ENCODE peak calls at places on chromosomes 5 and 9, in six cellular contexts. One of them, this sample, is unnamed.

GRCh38 chr5:154138701-154139100 is 51.8 kb upstream of the GALNT10 start:
- DNase-seq in NCI-H2171 treated with DMSO at 0.1 percent for 48 hours: no peak
- DNase-seq in stimulated activated CD8-positive, alpha-beta memory T cell treated with anti-CD3 and anti-CD28 coated beads, Interleukin-15, amount 100 ng/mL, for 48 hours: no peak
- DNase-seq in sigmoid colon: peak; percentile 71
- DNase-seq in RPMI7951: no peak
- DNase-seq in HS-5: no peak
- DNase-seq in this sample: no peak

GRCh38 chr5:140481758-140482157 is 65.7 kb upstream of the EIF4EBP3 start:
- DNase-seq in NCI-H2171 treated with DMSO at 0.1 percent for 48 hours: no peak
- DNase-seq in stimulated activated CD8-positive, alpha-beta memory T cell treated with anti-CD3 and anti-CD28 coated beads, Interleukin-15, amount 100 ng/mL, for 48 hours: no peak
- DNase-seq in sigmoid colon: no peak
- DNase-seq in RPMI7951: peak; percentile 2
- DNase-seq in HS-5: no peak
- DNase-seq in this sample: no peak

GRCh38 chr9:28779240-28779639 is 1206.0 kb upstream of the C9orf72 start:
- DNase-seq in NCI-H2171 treated with DMSO at 0.1 percent for 48 hours: peak; percentile 78
- DNase-seq in stimulated activated CD8-positive, alpha-beta memory T cell treated with anti-CD3 and anti-CD28 coated beads, Interleukin-15, amount 100 ng/mL, for 48 hours: no peak
- DNase-seq in sigmoid colon: no peak
- DNase-seq in RPMI7951: no peak
- DNase-seq in HS-5: peak; percentile 75
- DNase-seq in this sample: no peak

GRCh38 chr5:673140-673836 is 19.9 kb downstream of the TPPP start:
- DNase-seq in NCI-H2171 treated with DMSO at 0.1 percent for 48 hours: no peak
- DNase-seq in stimulated activated CD8-positive, alpha-beta memory T cell treated with anti-CD3 and anti-CD28 coated beads, Interleukin-15, amount 100 ng/mL, for 48 hours: no peak
- DNase-seq in sigmoid colon: peak; percentile 63
- DNase-seq in RPMI7951: no peak
- DNase-seq in HS-5: no peak
- DNase-seq in this sample: no peak

GRCh38 chr9:77805810-77806209 is 157.7 kb upstream of the GNA14 start:
- DNase-seq in NCI-H2171 treated with DMSO at 0.1 percent for 48 hours: no peak
- DNase-seq in stimulated activated CD8-positive, alpha-beta memory T cell treated with anti-CD3 and anti-CD28 coated beads, Interleukin-15, amount 100 ng/mL, for 48 hours: no peak
- DNase-seq in sigmoid colon: no peak
- DNase-seq in RPMI7951: no peak
- DNase-seq in HS-5: no peak
- DNase-seq in this sample: no peak

GRCh38 chr9:21994526-21994995 is at the start of gene CDKN2B-AS1:
- DNase-seq in NCI-H2171 treated with DMSO at 0.1 percent for 48 hours: peak; percentile 89
- DNase-seq in stimulated activated CD8-positive, alpha-beta memory T cell treated with anti-CD3 and anti-CD28 coated beads, Interleukin-15, amount 100 ng/mL, for 48 hours: no peak
- DNase-seq in sigmoid colon: no peak
- DNase-seq in RPMI7951: peak; percentile 86
- DNase-seq in HS-5: peak; percentile 56
- DNase-seq in this sample: no peak

GRCh38 chr5:110288766-110289165 is 437.7 kb downstream of the TMEM232 start:
- DNase-seq in NCI-H2171 treated with DMSO at 0.1 percent for 48 hours: peak; percentile 37
- DNase-seq in stimulated activated CD8-positive, alpha-beta memory T cell treated with anti-CD3 and anti-CD28 coated beads, Interleukin-15, amount 100 ng/mL, for 48 hours: no peak
- DNase-seq in sigmoid colon: no peak
- DNase-seq in RPMI7951: peak; percentile 28
- DNase-seq in HS-5: peak; percentile 90
- DNase-seq in this sample: peak; percentile 95

GRCh38 chr9:130927338-130927737 is 11.7 kb downstream of the FIBCD1 start:
- DNase-seq in NCI-H2171 treated with DMSO at 0.1 percent for 48 hours: no peak
- DNase-seq in stimulated activated CD8-positive, alpha-beta memory T cell treated with anti-CD3 and anti-CD28 coated beads, Interleukin-15, amount 100 ng/mL, for 48 hours: no peak
- DNase-seq in sigmoid colon: no peak
- DNase-seq in RPMI7951: peak; percentile 67
- DNase-seq in HS-5: no peak
- DNase-seq in this sample: no peak

GRCh38 chr5:7947301-7947700 is 78.4 kb downstream of the MTRR start:
- DNase-seq in NCI-H2171 treated with DMSO at 0.1 percent for 48 hours: no peak
- DNase-seq in stimulated activated CD8-positive, alpha-beta memory T cell treated with anti-CD3 and anti-CD28 coated beads, Interleukin-15, amount 100 ng/mL, for 48 hours: no peak
- DNase-seq in sigmoid colon: no peak
- DNase-seq in RPMI7951: no peak
- DNase-seq in HS-5: no peak
- DNase-seq in this sample: no peak

GRCh38 chr9:20551236-20551635 is 71.1 kb downstream of the MLLT3 start:
- DNase-seq in NCI-H2171 treated with DMSO at 0.1 percent for 48 hours: no peak
- DNase-seq in stimulated activated CD8-positive, alpha-beta memory T cell treated with anti-CD3 and anti-CD28 coated beads, Interleukin-15, amount 100 ng/mL, for 48 hours: no peak
- DNase-seq in sigmoid colon: no peak
- DNase-seq in RPMI7951: no peak
- DNase-seq in HS-5: no peak
- DNase-seq in this sample: no peak

GRCh38 chr9:125255781-125256391 is 5.7 kb upstream of the GAPVD1 start:
- DNase-seq in NCI-H2171 treated with DMSO at 0.1 percent for 48 hours: peak; percentile 47
- DNase-seq in stimulated activated CD8-positive, alpha-beta memory T cell treated with anti-CD3 and anti-CD28 coated beads, Interleukin-15, amount 100 ng/mL, for 48 hours: no peak
- DNase-seq in sigmoid colon: no peak
- DNase-seq in RPMI7951: no peak
- DNase-seq in HS-5: no peak
- DNase-seq in this sample: no peak

GRCh38 chr9:107751522-107752235 is 262.1 kb upstream of the KLF4 start:
- DNase-seq in NCI-H2171 treated with DMSO at 0.1 percent for 48 hours: no peak
- DNase-seq in stimulated activated CD8-positive, alpha-beta memory T cell treated with anti-CD3 and anti-CD28 coated beads, Interleukin-15, amount 100 ng/mL, for 48 hours: no peak
- DNase-seq in sigmoid colon: no peak
- DNase-seq in RPMI7951: peak; percentile 89
- DNase-seq in HS-5: no peak
- DNase-seq in this sample: peak; percentile 66

GRCh38 chr9:119333507-119334229 is 35.6 kb downstream of the BRINP1 start:
- DNase-seq in NCI-H2171 treated with DMSO at 0.1 percent for 48 hours: no peak
- DNase-seq in stimulated activated CD8-positive, alpha-beta memory T cell treated with anti-CD3 and anti-CD28 coated beads, Interleukin-15, amount 100 ng/mL, for 48 hours: no peak
- DNase-seq in sigmoid colon: no peak
- DNase-seq in RPMI7951: no peak
- DNase-seq in HS-5: no peak
- DNase-seq in this sample: no peak

GRCh38 chr5:52725065-52725746 is 62.5 kb upstream of the ITGA1 start:
- DNase-seq in NCI-H2171 treated with DMSO at 0.1 percent for 48 hours: no peak
- DNase-seq in stimulated activated CD8-positive, alpha-beta memory T cell treated with anti-CD3 and anti-CD28 coated beads, Interleukin-15, amount 100 ng/mL, for 48 hours: peak; percentile 15
- DNase-seq in sigmoid colon: no peak
- DNase-seq in RPMI7951: peak; percentile 70
- DNase-seq in HS-5: no peak
- DNase-seq in this sample: no peak

GRCh38 chr9:87497080-87497603 is 525 bp upstream of the DAPK1 start:
- DNase-seq in NCI-H2171 treated with DMSO at 0.1 percent for 48 hours: peak; percentile 40
- DNase-seq in stimulated activated CD8-positive, alpha-beta memory T cell treated with anti-CD3 and anti-CD28 coated beads, Interleukin-15, amount 100 ng/mL, for 48 hours: no peak
- DNase-seq in sigmoid colon: no peak
- DNase-seq in RPMI7951: no peak
- DNase-seq in HS-5: no peak
- DNase-seq in this sample: no peak

GRCh38 chr9:93532121-93532520 is 44.3 kb upstream of the PHF2 start:
- DNase-seq in NCI-H2171 treated with DMSO at 0.1 percent for 48 hours: no peak
- DNase-seq in stimulated activated CD8-positive, alpha-beta memory T cell treated with anti-CD3 and anti-CD28 coated beads, Interleukin-15, amount 100 ng/mL, for 48 hours: no peak
- DNase-seq in sigmoid colon: no peak
- DNase-seq in RPMI7951: no peak
- DNase-seq in HS-5: no peak
- DNase-seq in this sample: no peak

GRCh38 chr5:6572086-6572824 is 60.6 kb downstream of the NSUN2 start:
- DNase-seq in NCI-H2171 treated with DMSO at 0.1 percent for 48 hours: no peak
- DNase-seq in stimulated activated CD8-positive, alpha-beta memory T cell treated with anti-CD3 and anti-CD28 coated beads, Interleukin-15, amount 100 ng/mL, for 48 hours: no peak
- DNase-seq in sigmoid colon: peak; percentile 36
- DNase-seq in RPMI7951: no peak
- DNase-seq in HS-5: no peak
- DNase-seq in this sample: no peak

GRCh38 chr9:130245474-130245873 is 20.1 kb upstream of the HMCN2 start:
- DNase-seq in NCI-H2171 treated with DMSO at 0.1 percent for 48 hours: no peak
- DNase-seq in stimulated activated CD8-positive, alpha-beta memory T cell treated with anti-CD3 and anti-CD28 coated beads, Interleukin-15, amount 100 ng/mL, for 48 hours: no peak
- DNase-seq in sigmoid colon: peak; percentile 51
- DNase-seq in RPMI7951: no peak
- DNase-seq in HS-5: no peak
- DNase-seq in this sample: no peak

GRCh38 chr9:96574455-96574854 is 45.2 kb downstream of the CDC14B start:
- DNase-seq in NCI-H2171 treated with DMSO at 0.1 percent for 48 hours: no peak
- DNase-seq in stimulated activated CD8-positive, alpha-beta memory T cell treated with anti-CD3 and anti-CD28 coated beads, Interleukin-15, amount 100 ng/mL, for 48 hours: no peak
- DNase-seq in sigmoid colon: no peak
- DNase-seq in RPMI7951: no peak
- DNase-seq in HS-5: no peak
- DNase-seq in this sample: no peak

GRCh38 chr5:368162-369084 is 46.9 kb downstream of the AHRR start:
- DNase-seq in NCI-H2171 treated with DMSO at 0.1 percent for 48 hours: no peak
- DNase-seq in stimulated activated CD8-positive, alpha-beta memory T cell treated with anti-CD3 and anti-CD28 coated beads, Interleukin-15, amount 100 ng/mL, for 48 hours: no peak
- DNase-seq in sigmoid colon: no peak
- DNase-seq in RPMI7951: peak; percentile 99
- DNase-seq in HS-5: peak; percentile 36
- DNase-seq in this sample: peak; percentile 92

GRCh38 chr5:8341416-8341815 is 472.5 kb downstream of the MTRR start:
- DNase-seq in NCI-H2171 treated with DMSO at 0.1 percent for 48 hours: no peak
- DNase-seq in stimulated activated CD8-positive, alpha-beta memory T cell treated with anti-CD3 and anti-CD28 coated beads, Interleukin-15, amount 100 ng/mL, for 48 hours: no peak
- DNase-seq in sigmoid colon: no peak
- DNase-seq in RPMI7951: no peak
- DNase-seq in HS-5: no peak
- DNase-seq in this sample: no peak

GRCh38 chr5:142740474-142740873 is 29.7 kb upstream of the ARHGAP26 start:
- DNase-seq in NCI-H2171 treated with DMSO at 0.1 percent for 48 hours: no peak
- DNase-seq in stimulated activated CD8-positive, alpha-beta memory T cell treated with anti-CD3 and anti-CD28 coated beads, Interleukin-15, amount 100 ng/mL, for 48 hours: no peak
- DNase-seq in sigmoid colon: no peak
- DNase-seq in RPMI7951: no peak
- DNase-seq in HS-5: no peak
- DNase-seq in this sample: no peak

GRCh38 chr9:126707083-126707482 is 93.4 kb downstream of the LMX1B start:
- DNase-seq in NCI-H2171 treated with DMSO at 0.1 percent for 48 hours: no peak
- DNase-seq in stimulated activated CD8-positive, alpha-beta memory T cell treated with anti-CD3 and anti-CD28 coated beads, Interleukin-15, amount 100 ng/mL, for 48 hours: no peak
- DNase-seq in sigmoid colon: no peak
- DNase-seq in RPMI7951: no peak
- DNase-seq in HS-5: no peak
- DNase-seq in this sample: no peak

GRCh38 chr9:121445986-121446385 is 53.7 kb downstream of the GGTA1 start:
- DNase-seq in NCI-H2171 treated with DMSO at 0.1 percent for 48 hours: no peak
- DNase-seq in stimulated activated CD8-positive, alpha-beta memory T cell treated with anti-CD3 and anti-CD28 coated beads, Interleukin-15, amount 100 ng/mL, for 48 hours: no peak
- DNase-seq in sigmoid colon: no peak
- DNase-seq in RPMI7951: no peak
- DNase-seq in HS-5: no peak
- DNase-seq in this sample: no peak

GRCh38 chr9:106075991-106076390 is 381.6 kb downstream of the TMEM38B start:
- DNase-seq in NCI-H2171 treated with DMSO at 0.1 percent for 48 hours: no peak
- DNase-seq in stimulated activated CD8-positive, alpha-beta memory T cell treated with anti-CD3 and anti-CD28 coated beads, Interleukin-15, amount 100 ng/mL, for 48 hours: no peak
- DNase-seq in sigmoid colon: no peak
- DNase-seq in RPMI7951: peak; percentile 96
- DNase-seq in HS-5: peak; percentile 94
- DNase-seq in this sample: peak; percentile 29

GRCh38 chr5:124481419-124481818 is 265.0 kb downstream of the ZNF608 start:
- DNase-seq in NCI-H2171 treated with DMSO at 0.1 percent for 48 hours: no peak
- DNase-seq in stimulated activated CD8-positive, alpha-beta memory T cell treated with anti-CD3 and anti-CD28 coated beads, Interleukin-15, amount 100 ng/mL, for 48 hours: no peak
- DNase-seq in sigmoid colon: no peak
- DNase-seq in RPMI7951: no peak
- DNase-seq in HS-5: no peak
- DNase-seq in this sample: no peak

GRCh38 chr9:134419684-134420076 is 93.4 kb downstream of the RXRA start:
- DNase-seq in NCI-H2171 treated with DMSO at 0.1 percent for 48 hours: peak; percentile 87
- DNase-seq in stimulated activated CD8-positive, alpha-beta memory T cell treated with anti-CD3 and anti-CD28 coated beads, Interleukin-15, amount 100 ng/mL, for 48 hours: no peak
- DNase-seq in sigmoid colon: no peak
- DNase-seq in RPMI7951: no peak
- DNase-seq in HS-5: no peak
- DNase-seq in this sample: no peak

GRCh38 chr9:28696960-28697359 is 1123.7 kb upstream of the C9orf72 start:
- DNase-seq in NCI-H2171 treated with DMSO at 0.1 percent for 48 hours: no peak
- DNase-seq in stimulated activated CD8-positive, alpha-beta memory T cell treated with anti-CD3 and anti-CD28 coated beads, Interleukin-15, amount 100 ng/mL, for 48 hours: no peak
- DNase-seq in sigmoid colon: no peak
- DNase-seq in RPMI7951: no peak
- DNase-seq in HS-5: no peak
- DNase-seq in this sample: no peak